ENCODE peak calls at places on chromosomes 16 and 17, in five cellular contexts. S is cardiac muscle cell; G is iPS DF 6.9; U is CD8-positive, alpha-beta T cell; V is prostate gland. P is an unnamed sample.

GRCh38 chr17:14197582-14197981 is 39.1 kb downstream of the CDRT15 start:
- DNase-seq in G (no peak), V (no peak), U (peak; percentile 55), S (no peak), P (peak; percentile 45)

GRCh38 chr16:24146523-24146922 is 109.6 kb upstream of the CACNG3 start:
- DNase-seq in U (no peak), V (no peak), G (no peak), S (peak; percentile 39), P (no peak)

GRCh38 chr17:70251704-70252103 is 82.4 kb downstream of the KCNJ2 start:
- DNase-seq in U (no peak), V (no peak), G (no peak), S (no peak), P (no peak)

GRCh38 chr16:69404275-69404805 is 18.5 kb upstream of the TERF2 start:
- DNase-seq in U (no peak), S (peak; percentile 68), G (no peak), V (peak; percentile 33), P (peak; percentile 79)

GRCh38 chr17:14304876-14305636 is 4.2 kb downstream of the HS3ST3B1 start:
- DNase-seq in S (no peak), U (no peak), V (no peak), G (no peak), P (no peak)

GRCh38 chr16:89334988-89335802 is 117.7 kb downstream of the ZNF778 start:
- DNase-seq in S (no peak), G (no peak), V (no peak), U (no peak), P (no peak)

GRCh38 chr17:20095366-20096080 is 86.4 kb downstream of the SPECC1 start:
- DNase-seq in S (peak; percentile 77), V (peak; percentile 21), G (peak; percentile 45), U (no peak), P (peak; percentile 4)

GRCh38 chr17:74274060-74274702 is at the start of gene DNAI2:
- DNase-seq in G (no peak), S (peak; percentile 65), U (peak; percentile 26), V (no peak), P (no peak)

GRCh38 chr16:65285128-65286120 is 163.6 kb upstream of the CDH11 start:
- DNase-seq in U (no peak), V (no peak), G (no peak), S (peak; percentile 67), P (no peak)

GRCh38 chr17:28738680-28739384 is 5.0 kb upstream of the TRAF4 start:
- DNase-seq in S (no peak), U (peak; percentile 53), V (no peak), G (no peak), P (no peak)

GRCh38 chr16:30369091-30369937 is 980 bp downstream of the TBC1D10B start:
- DNase-seq in V (no peak), S (peak; percentile 47), G (no peak), U (no peak), P (peak; percentile 45)

GRCh38 chr17:66949501-66949900 is 15.0 kb upstream of the CACNG4 start:
- DNase-seq in U (no peak), S (no peak), V (no peak), G (no peak), P (no peak)

GRCh38 chr17:28258347-28258887 is 60.6 kb upstream of the TMEM97 start:
- DNase-seq in S (no peak), U (no peak), G (no peak), V (no peak), P (peak; percentile 58)

GRCh38 chr16:4190086-4190485 is 51.8 kb downstream of the SRL start:
- DNase-seq in G (no peak), U (no peak), S (no peak), V (no peak), P (no peak)

DNA sequence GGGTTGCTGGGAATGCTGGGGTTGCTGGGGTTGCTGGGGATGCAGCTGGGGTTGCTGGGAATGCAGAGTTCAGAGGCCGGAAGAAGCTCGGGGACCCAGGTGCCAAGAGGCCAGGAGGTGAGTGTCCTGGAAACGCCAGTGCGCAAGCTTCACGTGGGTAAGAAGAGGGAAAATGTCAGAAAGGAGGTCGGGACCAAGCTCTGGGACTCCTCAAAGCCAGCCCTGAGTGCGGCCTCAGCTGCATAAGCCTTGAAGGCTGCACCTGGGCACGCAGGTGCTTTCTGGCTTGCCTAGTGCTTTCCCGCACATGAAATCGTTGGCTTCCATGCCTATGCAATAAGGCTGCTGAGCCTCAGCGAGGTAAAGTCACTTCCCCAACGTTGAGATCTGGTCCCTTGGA is 48.3 kb downstream of the PITPNM3 start:
- DNase-seq in G (no peak), V (no peak), S (no peak), U (no peak), P (no peak)
- H3K4me1 ChIP-seq in G (no peaks in the 10 kb centered on the region), V (no peaks in the 10 kb centered on the region), S (peaks cover 9% of the 10 kb centered on the region), U (no peaks in the 10 kb centered on the region), P (no peaks in the 10 kb centered on the region)

GRCh38 chr17:49353607-49354006 is 8.4 kb downstream of the ZNF652 start:
- DNase-seq in U (no peak), G (no peak), S (no peak), V (no peak), P (no peak)
- H3K4me1 ChIP-seq in U (peaks cover 38% of the 10 kb centered on the region), G (no peaks in the 10 kb centered on the region), S (peaks cover 4% of the 10 kb centered on the region), V (no peaks in the 10 kb centered on the region), P (peaks cover 6% of the 10 kb centered on the region)

DNA sequence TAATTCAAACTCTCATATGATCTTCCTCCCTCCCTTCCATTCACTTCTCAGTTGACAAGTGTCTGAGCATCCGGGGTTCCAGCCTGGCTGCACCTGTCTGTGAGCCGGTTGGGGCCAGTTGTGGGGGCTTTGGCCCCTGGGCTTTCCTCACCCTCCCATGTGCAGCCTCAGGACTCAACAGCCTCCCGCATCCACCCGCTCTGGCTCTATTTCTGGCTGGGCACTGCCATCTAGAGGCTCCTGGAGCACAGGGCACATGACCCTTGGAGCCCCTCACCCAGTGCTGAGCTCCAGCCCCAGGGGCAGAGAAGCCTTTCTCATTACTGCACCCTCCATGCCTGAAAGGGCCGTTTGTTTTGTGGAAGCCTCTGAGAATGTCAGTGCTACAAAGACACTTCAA is 43.3 kb downstream of the HAPSTR1 start:
- DNase-seq in V (no peak), G (no peak), S (peak; percentile 61), U (peak; percentile 63), P (peak; percentile 68)
- H3K4me1 ChIP-seq in V (no peaks in the 10 kb centered on the region), G (peaks cover 3% of the 10 kb centered on the region), S (no peaks in the 10 kb centered on the region), U (peaks cover 13% of the 10 kb centered on the region), P (no peaks in the 10 kb centered on the region)

DNA sequence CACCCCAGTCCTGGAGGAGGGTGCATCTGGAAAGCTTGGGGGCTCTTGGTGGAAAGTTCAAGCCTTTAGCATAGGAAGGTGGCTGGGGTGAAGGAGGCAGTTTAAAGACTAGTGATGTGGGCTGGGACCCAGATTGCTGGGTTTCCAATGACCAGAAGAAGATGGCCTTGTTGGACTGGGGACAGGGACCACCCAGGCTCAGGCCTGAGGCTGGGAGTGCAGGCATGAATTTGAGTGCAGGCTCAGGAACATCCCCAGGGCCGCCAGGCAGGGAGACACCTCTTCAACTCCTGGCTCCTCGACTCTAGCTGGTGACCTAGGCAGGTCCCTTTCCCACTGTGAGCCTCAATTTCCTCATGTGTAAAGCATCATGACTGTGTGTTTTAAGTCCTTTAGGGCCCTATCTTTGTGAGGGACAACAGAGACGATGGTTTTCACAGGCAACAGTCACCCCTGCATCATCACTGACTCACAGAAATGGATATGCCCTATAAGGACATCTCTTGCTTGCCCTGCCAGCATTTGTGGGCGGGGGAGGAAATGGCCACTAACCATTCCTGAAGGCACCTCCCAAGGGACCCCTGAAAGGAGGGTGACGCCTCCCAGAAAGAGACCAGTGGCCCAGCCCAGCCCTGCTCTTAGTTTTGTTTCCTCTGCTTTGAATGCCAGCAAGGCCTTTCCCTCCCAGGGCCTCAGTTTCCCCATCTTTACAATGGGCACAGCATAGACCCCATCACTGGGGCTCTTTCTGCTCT is 11.1 kb downstream of the NLRC5 start:
- DNase-seq in U (peak; percentile 65), S (no peak), G (no peak), V (no peak), P (no peak)
- H3K4me1 ChIP-seq in U (peaks cover 90% of the 10 kb centered on the region), S (no peaks in the 10 kb centered on the region), G (no peaks in the 10 kb centered on the region), V (no peaks in the 10 kb centered on the region), P (no peaks in the 10 kb centered on the region)

GRCh38 chr17:76139801-76140660 is 1.0 kb downstream of the FOXJ1 start:
- DNase-seq in S (no peak), V (no peak), G (no peak), U (peak; percentile 66), P (no peak)

GRCh38 chr17:76138234-76138895 is 2.7 kb downstream of the FOXJ1 start:
- DNase-seq in U (no peak), S (no peak), V (no peak), G (no peak), P (no peak)

GRCh38 chr17:76137351-76138233 is 3.5 kb downstream of the FOXJ1 start:
- DNase-seq in U (no peak), G (no peak), S (peak; percentile 43), V (no peak), P (no peak)

GRCh38 chr17:76139261-76139752 is 1.7 kb downstream of the FOXJ1 start:
- DNase-seq in V (no peak), G (no peak), U (no peak), S (no peak), P (no peak)

GRCh38 chr17:76138896-76139248 is 2.2 kb downstream of the FOXJ1 start:
- DNase-seq in V (no peak), U (no peak), S (no peak), G (no peak), P (no peak)
- H3K4me1 ChIP-seq in V (no peaks in the 10 kb centered on the region), U (peaks cover 68% of the 10 kb centered on the region), S (peaks cover 21% of the 10 kb centered on the region), G (peaks cover 33% of the 10 kb centered on the region), P (peaks cover 2% of the 10 kb centered on the region)

DNA sequence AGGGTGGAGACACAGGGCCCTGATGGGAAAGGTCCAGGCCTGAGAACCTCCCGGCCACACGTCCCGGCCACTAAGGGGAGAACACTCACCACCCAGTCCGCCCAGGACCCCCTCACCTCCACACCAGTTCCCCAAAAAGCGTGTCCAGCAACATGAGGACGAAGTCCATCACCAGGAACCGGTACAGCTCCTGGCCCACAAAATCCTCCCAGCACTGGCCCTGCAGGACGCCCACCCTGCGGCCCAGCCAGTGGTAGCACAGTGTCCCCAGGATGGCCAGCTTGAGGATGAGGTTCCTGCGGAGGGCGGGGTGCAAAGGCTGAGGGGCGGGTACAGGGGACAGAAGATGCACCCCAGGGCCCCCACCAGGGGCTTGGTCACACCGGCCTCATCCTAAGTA is 8.0 kb downstream of the TMC6 start:
- DNase-seq in U (no peak), S (no peak), G (no peak), V (no peak), P (no peak)
- H3K4me1 ChIP-seq in U (peaks cover 84% of the 10 kb centered on the region), S (peaks cover under 1% of the 10 kb centered on the region), G (no peaks in the 10 kb centered on the region), V (peaks cover 7% of the 10 kb centered on the region), P (no peaks in the 10 kb centered on the region)

DNA sequence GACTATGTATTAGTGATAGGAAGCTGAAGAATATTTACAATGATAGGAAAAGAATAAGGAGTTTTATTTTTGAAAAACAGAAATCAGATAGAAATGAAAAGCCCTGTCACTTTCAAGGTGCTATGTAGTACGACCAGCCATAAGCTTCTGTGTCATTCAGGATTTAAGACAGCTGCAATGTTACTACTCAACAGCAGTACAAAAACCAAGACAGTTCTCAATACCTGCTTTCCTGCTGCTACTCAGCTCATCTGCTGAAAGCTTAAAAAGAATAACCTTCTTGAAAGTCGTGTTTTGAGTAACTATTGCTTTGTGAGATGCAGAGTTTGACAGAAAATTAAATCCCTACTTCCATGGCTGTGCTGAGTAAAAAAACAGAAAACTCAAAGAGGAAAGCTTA is 8.7 kb downstream of the GRB2 start:
- DNase-seq in S (no peak), V (no peak), U (no peak), G (no peak), P (no peak)
- H3K4me1 ChIP-seq in S (peaks cover 28% of the 10 kb centered on the region), V (peaks cover 3% of the 10 kb centered on the region), U (peaks cover 54% of the 10 kb centered on the region), G (no peaks in the 10 kb centered on the region), P (no peaks in the 10 kb centered on the region)